ENCODE peak calls at places on chromosome 3, in seven cellular contexts. X is endothelial cell; M is CD4-positive, alpha-beta T cell; I is CD14-positive monocyte; O is Calu3; Y is ovary; F is Peyer's patch. E is an unnamed sample.

GRCh38 chr3:58216496-58217197 is 5.9 kb upstream of the DNASE1L3 start:
- DNase-seq in X (no peak), Y (no peak), O (no peak), M (no peak), I (no peak), F (no peak), E (no peak)

GRCh38 chr3:30347679-30348216 is 258.7 kb upstream of the TGFBR2 start:
- DNase-seq in F (no peak), X (no peak), I (no peak), O (no peak), Y (no peak), M (no peak), E (no peak)

GRCh38 chr3:128784228-128784627 is 58.2 kb downstream of the RAB7A start:
- DNase-seq in I (no peak), X (peak), F (no peak), O (peak), M (peak), Y (no peak), E (no peak)

GRCh38 chr3:10697918-10698317 is 118.1 kb upstream of the SLC6A11 start:
- DNase-seq in I (no peak), X (no peak), O (peak), Y (no peak), F (no peak), M (no peak), E (no peak)

GRCh38 chr3:133572158-133573053 is 1.1 kb upstream of the CDV3 start:
- DNase-seq in X (no peak), F (no peak), I (peak), Y (no peak), O (peak), M (no peak), E (no peak)

GRCh38 chr3:121918779-121919483 is 24.7 kb downstream of the SLC15A2 start:
- DNase-seq in M (no peak), X (no peak), Y (no peak), F (no peak), I (no peak), O (peak), E (no peak)

GRCh38 chr3:163924600-163924999 is 1153.7 kb downstream of the SI start:
- DNase-seq in I (no peak), F (no peak), M (no peak), X (no peak), Y (no peak), O (peak), E (no peak)

GRCh38 chr3:58331593-58332152 is 1.0 kb upstream of the PXK start:
- DNase-seq in I (no peak), O (no peak), X (no peak), M (no peak), Y (no peak), F (no peak), E (no peak)

GRCh38 chr3:169822540-169822939 is 9.8 kb upstream of the LRRC34 start:
- DNase-seq in X (no peak), Y (no peak), M (no peak), I (no peak), O (peak), F (no peak), E (no peak)

GRCh38 chr3:27596920-27597319 is 112.7 kb upstream of the SLC4A7 start:
- DNase-seq in Y (no peak), F (no peak), X (no peak), O (no peak), M (no peak), I (no peak), E (no peak)

GRCh38 chr3:107938128-107938527 is 152.7 kb downstream of the CD47 start:
- DNase-seq in I (no peak), X (peak), Y (no peak), F (no peak), O (peak), M (no peak), E (no peak)

DNA sequence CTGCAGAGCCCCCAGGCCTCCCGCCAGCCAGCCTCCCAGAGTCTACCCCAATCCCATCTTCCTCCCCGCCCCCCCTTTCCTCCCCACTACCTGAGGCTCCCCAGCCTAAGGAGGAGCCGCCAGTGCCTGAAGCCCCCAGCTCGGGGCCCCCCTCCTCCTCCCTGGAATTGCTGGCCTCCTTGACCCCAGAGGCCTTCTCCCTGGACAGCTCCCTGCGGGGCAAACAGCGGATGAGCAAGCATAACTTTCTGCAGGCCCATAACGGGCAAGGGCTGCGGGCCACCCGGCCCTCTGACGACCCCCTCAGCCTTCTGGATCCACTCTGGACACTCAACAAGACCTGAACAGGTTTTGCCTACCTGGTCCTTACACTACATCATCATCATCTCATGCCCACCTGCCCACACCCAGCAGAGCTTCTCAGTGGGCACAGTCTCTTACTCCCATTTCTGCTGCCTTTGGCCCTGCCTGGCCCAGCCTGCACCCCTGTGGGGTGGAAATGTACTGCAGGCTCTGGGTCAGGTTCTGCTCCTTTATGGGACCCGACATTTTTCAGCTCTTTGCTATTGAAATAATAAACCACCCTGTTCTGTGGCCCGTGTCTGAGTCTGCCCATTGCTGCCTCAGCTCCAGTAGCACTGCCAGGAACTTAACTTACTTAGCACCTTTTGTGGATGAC is 32.2 kb downstream of the PTPN23 start:
- DNase-seq in O (no peak), I (no peak), Y (no peak), X (no peak), M (no peak), F (peak), E (no peak)
- TF ChIP-seq CTCF in O (no peak), I (no peak), Y (no peak), X (no peak), M (no peak), F (no peak), E (peak)

GRCh38 chr3:152910211-152910610 is 75.3 kb downstream of the P2RY1 start:
- DNase-seq in X (no peak), Y (no peak), I (no peak), F (no peak), O (no peak), M (no peak), E (no peak)
- TF ChIP-seq CTCF in X (no peak), Y (no peak), I (no peak), F (peak), O (no peak), M (no peak), E (peak)

DNA sequence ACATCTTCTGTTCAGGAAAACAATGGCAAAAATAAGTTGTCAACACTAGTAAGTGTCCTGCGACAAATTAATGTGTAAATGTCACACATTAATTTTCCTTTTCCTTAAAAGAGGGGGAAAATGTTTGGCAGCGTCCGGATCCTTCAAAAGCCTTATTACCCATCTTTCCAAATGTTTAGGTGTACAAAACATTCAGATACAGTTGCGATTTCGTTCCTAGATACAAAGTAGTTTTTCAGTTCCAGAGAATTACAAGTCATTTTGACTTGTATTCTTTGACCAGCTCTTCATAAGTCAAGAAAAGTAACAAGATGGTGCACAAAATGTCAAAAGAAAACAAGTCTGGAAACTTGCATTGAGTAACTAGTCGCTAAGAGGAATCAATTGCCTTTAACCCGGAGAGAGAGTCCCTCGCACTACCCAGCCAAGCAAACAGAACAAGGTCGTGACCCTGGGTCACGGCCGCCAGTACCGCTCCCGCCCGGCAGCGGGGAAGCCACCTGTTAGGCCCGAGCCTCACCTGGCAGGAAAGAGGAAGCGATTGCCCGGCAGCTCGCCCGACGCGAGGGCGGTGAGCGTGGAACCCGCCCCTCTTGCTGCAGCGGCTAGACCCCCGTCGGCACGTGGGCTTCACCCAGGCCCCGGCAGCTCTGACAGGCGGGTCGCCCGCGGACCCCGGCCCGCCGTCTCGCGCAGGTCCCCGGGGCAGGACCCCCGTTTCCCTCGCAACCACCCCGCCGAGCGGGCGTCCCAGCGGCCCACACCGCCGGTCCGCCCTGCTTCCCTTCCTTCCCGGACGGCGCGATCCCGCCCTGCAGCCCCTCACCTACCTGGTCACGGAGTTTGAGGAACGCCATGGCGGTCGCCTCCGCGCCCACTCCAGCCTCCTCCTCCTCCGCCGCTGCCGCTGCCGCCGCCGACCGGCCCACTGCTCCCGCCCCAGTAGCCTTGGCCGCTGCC is 61.0 kb upstream of the ANKRD28 start:
- DNase-seq in O (peak), X (peak), F (peak), M (peak), Y (peak), I (peak), E (no peak)
- TF ChIP-seq CTCF in O (no peak), X (no peak), F (peak), M (no peak), Y (no peak), I (no peak), E (no peak)

GRCh38 chr3:114445233-114445632 is 151.4 kb downstream of the TIGIT start:
- DNase-seq in X (no peak), O (no peak), M (no peak), Y (no peak), I (no peak), F (no peak), E (no peak)

GRCh38 chr3:114446605-114447004 is 152.8 kb downstream of the TIGIT start:
- DNase-seq in Y (peak), I (no peak), O (no peak), M (no peak), X (no peak), F (no peak), E (no peak)

GRCh38 chr3:114441386-114441785 is 147.6 kb downstream of the TIGIT start:
- DNase-seq in Y (no peak), I (no peak), M (no peak), O (no peak), X (no peak), F (no peak), E (no peak)

GRCh38 chr3:114442251-114442650 is 148.4 kb downstream of the TIGIT start:
- DNase-seq in O (no peak), X (no peak), M (no peak), Y (no peak), I (no peak), F (no peak), E (no peak)

DNA sequence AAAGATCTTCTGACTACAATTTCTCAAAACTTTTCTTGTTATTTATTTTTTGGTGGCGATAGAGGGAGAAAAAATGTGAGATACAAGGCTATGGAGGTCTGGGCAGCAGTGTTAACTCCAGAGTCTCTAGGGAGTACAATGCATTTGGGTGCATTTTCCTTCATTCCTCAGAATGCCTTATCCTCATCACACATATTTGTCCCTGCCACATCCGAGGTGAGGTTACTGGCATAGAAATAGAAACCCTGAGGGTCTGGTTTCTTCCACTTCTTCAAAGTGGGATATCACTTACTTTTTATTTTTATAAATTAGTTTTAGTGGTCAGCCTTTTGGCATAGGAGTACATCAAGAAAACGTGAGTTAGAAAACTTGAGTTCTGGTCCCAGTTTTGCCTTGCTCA is 150.4 kb downstream of the TIGIT start:
- DNase-seq in F (no peak), X (no peak), M (no peak), I (no peak), Y (no peak), O (no peak), E (no peak)
- TF ChIP-seq CTCF in F (no peak), X (no peak), M (no peak), I (no peak), Y (no peak), O (no peak), E (no peak)

DNA sequence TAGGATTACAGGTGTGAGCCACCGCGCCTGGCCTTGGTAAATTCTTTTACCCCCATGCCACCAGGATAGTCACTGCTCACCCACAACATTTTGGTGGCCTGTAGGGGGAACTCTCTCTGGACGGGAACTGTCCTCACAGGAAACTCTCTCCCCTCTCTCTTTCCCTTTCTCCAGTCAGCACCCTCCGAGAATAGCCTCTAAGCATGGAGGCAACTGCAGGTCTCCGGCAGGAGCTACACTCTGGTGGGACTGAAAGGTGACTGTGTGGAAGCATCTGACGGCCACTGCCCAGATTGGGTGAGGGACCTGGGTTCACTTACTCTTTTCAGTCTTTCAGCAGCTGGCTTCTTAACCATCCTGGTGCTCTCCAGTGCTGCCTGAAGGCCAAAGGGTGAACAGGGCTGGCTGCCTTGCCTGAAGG is 21.3 kb downstream of the TRANK1 start:
- DNase-seq in I (no peak), X (no peak), O (no peak), F (no peak), Y (no peak), M (no peak), E (no peak)
- TF ChIP-seq CTCF in I (peak), X (no peak), O (no peak), F (no peak), Y (no peak), M (no peak), E (no peak)

DNA sequence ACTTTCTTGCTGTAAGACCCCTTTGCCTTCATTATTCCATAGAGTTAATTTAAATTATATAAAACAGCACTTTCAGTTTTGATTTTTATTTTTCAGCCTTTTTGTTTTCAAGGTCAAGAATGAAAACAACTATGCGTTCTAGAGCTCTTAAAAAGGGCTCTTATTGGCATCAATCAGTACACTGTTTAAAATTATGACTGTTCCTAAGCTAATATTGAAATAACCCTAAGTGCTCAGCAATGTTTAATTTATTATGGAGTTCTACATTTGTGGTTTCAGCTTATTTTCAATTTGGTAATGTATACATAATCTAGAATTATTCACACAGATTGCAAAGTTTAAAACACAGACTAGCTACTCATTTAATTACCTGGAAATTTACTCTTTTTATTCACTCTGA is 179.4 kb downstream of the MBNL1 start:
- DNase-seq in M (no peak), F (no peak), O (no peak), Y (no peak), X (no peak), I (no peak), E (no peak)
- TF ChIP-seq CTCF in M (no peak), F (no peak), O (no peak), Y (no peak), X (no peak), I (no peak), E (no peak)

GRCh38 chr3:33717616-33717865 is 513 bp downstream of the CLASP2 start:
- DNase-seq in M (no peak), F (peak), O (peak), X (peak), I (peak), Y (peak), E (peak)
- TF ChIP-seq CTCF in M (no peak), F (no peak), O (no peak), X (no peak), I (no peak), Y (no peak), E (no peak)

GRCh38 chr3:171018151-171018935 is 8.2 kb downstream of the SLC2A2 start:
- DNase-seq in O (peak), M (no peak), Y (no peak), I (no peak), F (no peak), X (peak), E (no peak)
- TF ChIP-seq CTCF in O (peak), M (no peak), Y (no peak), I (no peak), F (peak), X (peak), E (peak)

GRCh38 chr3:136952292-136952691 is 5.5 kb upstream of the IL20RB start:
- DNase-seq in M (no peak), F (no peak), O (no peak), X (no peak), Y (no peak), I (no peak), E (peak)

GRCh38 chr3:136950583-136950982 is 7.2 kb upstream of the IL20RB start:
- DNase-seq in I (no peak), F (no peak), X (no peak), Y (no peak), M (no peak), O (no peak), E (no peak)

GRCh38 chr3:136949146-136949545 is 8.6 kb upstream of the IL20RB start:
- DNase-seq in F (no peak), M (no peak), I (no peak), X (no peak), Y (no peak), O (no peak), E (no peak)

GRCh38 chr3:136947477-136947876 is 10.3 kb upstream of the IL20RB start:
- DNase-seq in F (no peak), O (no peak), Y (no peak), X (no peak), I (no peak), M (no peak), E (no peak)

GRCh38 chr3:136949708-136950107 is 8.1 kb upstream of the IL20RB start:
- DNase-seq in X (no peak), M (no peak), Y (no peak), O (no peak), I (no peak), F (no peak), E (no peak)
- TF ChIP-seq CTCF in X (no peak), M (no peak), Y (no peak), O (peak), I (no peak), F (peak), E (peak)